ENCODE peak calls at places on chromosomes 11 and 22, in six cellular contexts. G is K562, N is A549, Q is HepG2, C is SK-N-SH, M is GM12878. W is an unnamed sample.

GRCh38 chr22:22424210-22424800 is 84.2 kb downstream of the ZNF280B start:
- DNase-seq in C (no peak), Q (no peak), G (no peak), N (no peak), M (no peak), W (no peak)

GRCh38 chr11:70641366-70641765 is 243.0 kb downstream of the CTTN start:
- DNase-seq in Q (no peak), M (no peak), N (no peak), G (no peak), C (peak), W (no peak)

GRCh38 chr11:115198301-115198700 is 305.9 kb downstream of the CADM1 start:
- DNase-seq in G (no peak), C (no peak), M (no peak), Q (no peak), N (no peak), W (peak)

GRCh38 chr11:68843052-68843561 is 1.4 kb upstream of the CPT1A start:
- DNase-seq in N (no peak), G (no peak), Q (no peak), M (no peak), C (no peak), W (peak)

GRCh38 chr22:45903355-45904149 is 73.4 kb downstream of the WNT7B start:
- DNase-seq in G (no peak), M (no peak), N (no peak), C (no peak), Q (no peak), W (peak)

GRCh38 chr11:66745356-66746235 is 16.6 kb upstream of the SPTBN2 start:
- DNase-seq in M (no peak), Q (no peak), G (peak), N (peak), C (no peak), W (no peak)

GRCh38 chr22:26672590-26673468 is 15.4 kb downstream of the MIAT start:
- DNase-seq in M (peak), Q (peak), N (peak), G (peak), C (peak), W (peak)

GRCh38 chr11:44977493-44977984 is 26.9 kb upstream of the TP53I11 start:
- DNase-seq in C (peak), Q (no peak), G (no peak), M (no peak), N (peak), W (peak)

GRCh38 chr11:59186130-59186594 is 14.2 kb downstream of the DTX4 start:
- DNase-seq in Q (peak), M (no peak), C (peak), N (peak), G (peak), W (no peak)

GRCh38 chr11:68412593-68413475 is 47.7 kb upstream of the PPP6R3 start:
- DNase-seq in N (no peak), C (no peak), Q (no peak), G (no peak), M (peak), W (peak)

GRCh38 chr11:66547662-66548009 is 933 bp downstream of the ACTN3 start:
- DNase-seq in N (no peak), M (no peak), C (no peak), G (no peak), Q (no peak), W (no peak)

GRCh38 chr11:14259870-14260269 is 99.1 kb downstream of the RRAS2 start:
- DNase-seq in M (no peak), N (no peak), C (no peak), G (no peak), Q (no peak), W (no peak)

GRCh38 chr11:78050964-78051831 is 12.5 kb upstream of the THRSP start:
- DNase-seq in Q (peak), C (no peak), N (no peak), M (no peak), G (peak), W (peak)

GRCh38 chr11:36238881-36239280 is 50.3 kb downstream of the COMMD9 start:
- DNase-seq in G (no peak), C (no peak), Q (no peak), M (no peak), N (no peak), W (no peak)

GRCh38 chr22:29032014-29032475 is 29.6 kb downstream of the C22orf31 start:
- DNase-seq in M (no peak), Q (peak), N (no peak), G (no peak), C (peak), W (no peak)

GRCh38 chr11:47183031-47183856 is 3.0 kb downstream of the PACSIN3 start:
- DNase-seq in G (no peak), C (no peak), M (no peak), N (no peak), Q (no peak), W (no peak)

GRCh38 chr11:65471410-65471762 is 27.5 kb upstream of the MALAT1 start:
- DNase-seq in Q (peak), N (peak), G (peak), M (no peak), C (peak), W (peak)

GRCh38 chr11:47606731-47607130 is 12.5 kb upstream of the C1QTNF4 start:
- DNase-seq in N (no peak), C (no peak), Q (no peak), M (no peak), G (no peak), W (peak)

GRCh38 chr22:41517172-41518047 is 26.9 kb downstream of the POLR3H start:
- DNase-seq in N (peak), G (peak), C (peak), Q (peak), M (no peak), W (peak)

GRCh38 chr22:36879775-36880174 is 19.0 kb downstream of the NCF4 start:
- DNase-seq in G (no peak), Q (no peak), N (no peak), M (no peak), C (no peak), W (no peak)

GRCh38 chr11:13949876-13950275 is 12.6 kb upstream of the SPON1 start:
- DNase-seq in M (no peak), G (no peak), Q (no peak), N (no peak), C (peak), W (no peak)

GRCh38 chr22:23533328-23533762 is 46.7 kb downstream of the IGLL1 start:
- DNase-seq in G (peak), C (peak), Q (peak), N (peak), M (no peak), W (peak)

DNA sequence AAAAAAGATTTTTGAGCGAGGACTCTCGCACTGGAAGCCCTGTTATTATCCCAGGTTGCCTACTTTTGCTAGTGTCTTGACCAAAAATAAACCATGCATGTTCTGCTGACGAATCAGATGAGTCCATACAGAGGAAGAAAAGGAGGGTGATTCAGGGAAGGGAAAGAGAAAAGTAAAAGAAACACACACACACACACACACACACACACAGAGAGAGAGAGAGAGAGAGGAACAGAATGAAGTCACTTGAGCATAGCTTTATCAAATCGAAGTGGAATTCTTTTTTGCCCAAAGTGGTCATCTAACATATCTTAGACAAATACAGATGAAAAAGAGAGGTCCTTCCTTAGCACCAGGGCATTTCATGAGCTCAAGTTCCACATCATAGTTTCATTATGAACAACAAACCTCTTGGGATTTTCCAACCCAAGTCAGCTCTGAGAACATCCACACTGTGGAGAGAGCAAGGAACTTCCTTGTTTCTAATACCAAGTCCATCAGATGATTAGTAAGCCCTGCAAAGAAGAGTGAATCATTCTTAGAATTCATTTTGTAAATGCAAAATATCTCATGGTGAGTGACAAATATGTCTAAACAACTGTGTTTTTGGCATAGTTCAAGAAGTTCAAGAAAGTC is 7.7 kb upstream of the MMP12 start:
- DNase-seq in Q (no peak), G (no peak), N (no peak), C (no peak), M (peak), W (peak)
- TF ChIP-seq SMC3 in Q (no peak), G (no peak), N (no peak), C (no peak), M (no peak), W (no peak)

DNA sequence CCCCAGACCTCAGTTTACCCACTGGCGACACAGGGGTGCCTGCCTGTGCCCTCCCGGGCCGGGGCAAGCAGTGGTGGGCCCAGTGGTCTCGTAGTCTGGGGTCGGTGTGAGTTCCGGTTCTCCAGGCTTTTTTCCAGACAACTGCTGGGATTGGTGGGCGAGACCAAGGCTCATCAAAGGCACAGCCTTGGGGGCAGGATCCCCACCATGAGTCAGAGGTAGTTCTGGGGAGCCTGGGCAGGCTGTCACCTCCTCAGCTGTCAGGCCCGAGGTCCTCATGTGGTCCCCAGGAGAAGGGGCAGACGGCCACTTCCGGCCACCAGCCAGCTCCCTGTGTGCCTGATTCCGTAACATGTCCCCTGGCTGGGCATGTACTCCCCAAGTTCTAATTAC is 827 bp upstream of the MUC2 start:
- DNase-seq in C (no peak), N (no peak), G (no peak), Q (no peak), M (no peak), W (no peak)
- TF ChIP-seq SMC3 in C (no peak), N (no peak), G (no peak), Q (no peak), M (no peak), W (no peak)

DNA sequence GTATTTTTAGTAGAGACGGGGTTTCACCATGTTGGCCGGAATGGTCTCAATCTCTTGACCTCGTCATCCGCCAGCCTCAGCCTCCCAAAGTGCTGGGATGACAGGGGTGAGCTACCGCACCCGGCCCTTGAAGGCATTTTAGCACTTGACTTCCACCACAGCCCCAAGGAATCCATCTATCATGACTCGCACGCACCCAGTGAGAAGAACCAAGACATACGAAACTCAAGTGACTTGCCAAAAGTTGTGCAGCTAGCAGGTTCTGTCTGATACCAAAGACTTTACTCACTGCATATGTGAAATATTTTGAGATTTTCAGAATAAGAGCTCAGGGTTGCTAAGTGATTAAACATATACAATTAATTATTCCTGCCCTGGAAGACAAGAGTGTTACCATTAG is 21.0 kb downstream of the FLI1 start:
- DNase-seq in Q (no peak), N (no peak), G (no peak), C (no peak), M (no peak), W (peak)
- TF ChIP-seq SMC3 in Q (no peak), N (no peak), G (no peak), C (no peak), M (no peak), W (no peak)

GRCh38 chr11:25225078-25225477 is 728.2 kb downstream of the LUZP2 start:
- DNase-seq in G (no peak), M (no peak), N (no peak), Q (no peak), C (no peak), W (no peak)
- TF ChIP-seq SMC3 in G (no peak), M (no peak), N (no peak), Q (no peak), C (no peak), W (no peak)

GRCh38 chr22:35514366-35514765 is 26.3 kb upstream of the RASD2 start:
- DNase-seq in G (no peak), N (no peak), C (no peak), Q (no peak), M (no peak), W (no peak)
- TF ChIP-seq SMC3 in G (no peak), N (no peak), C (no peak), Q (no peak), M (no peak), W (no peak)

DNA sequence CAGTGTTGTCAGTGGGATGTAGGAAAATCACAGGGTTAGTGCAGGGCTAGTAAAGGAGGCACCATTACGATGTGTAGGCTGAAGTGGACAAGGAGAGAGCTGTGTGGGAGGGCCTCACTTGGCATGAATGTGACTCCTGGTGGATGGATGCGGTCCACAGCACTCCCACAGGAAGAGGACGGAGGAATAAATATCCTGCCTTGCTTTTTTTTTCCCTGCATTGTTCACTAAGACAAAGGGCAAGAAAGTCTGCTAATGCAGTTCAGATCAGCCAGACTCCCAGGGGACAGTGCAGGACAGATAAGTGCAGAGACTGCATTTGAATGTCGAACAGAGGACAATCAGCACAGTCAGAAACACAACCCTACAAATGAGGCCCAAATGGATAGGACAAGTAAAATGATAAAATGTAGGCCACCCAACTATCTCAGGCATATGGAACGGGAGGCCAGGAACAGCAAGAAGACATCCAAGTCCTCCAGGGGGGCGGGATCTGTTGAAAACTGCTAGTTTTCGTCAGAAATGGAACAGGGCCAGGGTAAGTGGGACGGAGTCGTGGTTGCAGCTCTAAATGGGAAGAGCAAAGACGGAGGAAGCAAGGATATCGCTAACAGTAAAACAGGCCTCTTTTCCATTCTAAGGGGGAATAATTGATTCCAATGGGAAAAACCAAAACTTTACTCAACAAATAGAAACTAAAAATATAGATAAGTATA is 25.2 kb upstream of the OR8B8 start:
- DNase-seq in Q (no peak), G (no peak), N (no peak), M (no peak), C (no peak), W (no peak)
- TF ChIP-seq SMC3 in Q (no peak), G (no peak), N (no peak), M (no peak), C (no peak), W (no peak)

GRCh38 chr11:117815262-117815803 is 9.2 kb downstream of the FXYD2 start:
- DNase-seq in M (peak), N (no peak), C (no peak), Q (no peak), G (no peak), W (no peak)
- TF ChIP-seq SMC3 in M (no peak), N (no peak), C (no peak), Q (no peak), G (no peak), W (no peak)

DNA sequence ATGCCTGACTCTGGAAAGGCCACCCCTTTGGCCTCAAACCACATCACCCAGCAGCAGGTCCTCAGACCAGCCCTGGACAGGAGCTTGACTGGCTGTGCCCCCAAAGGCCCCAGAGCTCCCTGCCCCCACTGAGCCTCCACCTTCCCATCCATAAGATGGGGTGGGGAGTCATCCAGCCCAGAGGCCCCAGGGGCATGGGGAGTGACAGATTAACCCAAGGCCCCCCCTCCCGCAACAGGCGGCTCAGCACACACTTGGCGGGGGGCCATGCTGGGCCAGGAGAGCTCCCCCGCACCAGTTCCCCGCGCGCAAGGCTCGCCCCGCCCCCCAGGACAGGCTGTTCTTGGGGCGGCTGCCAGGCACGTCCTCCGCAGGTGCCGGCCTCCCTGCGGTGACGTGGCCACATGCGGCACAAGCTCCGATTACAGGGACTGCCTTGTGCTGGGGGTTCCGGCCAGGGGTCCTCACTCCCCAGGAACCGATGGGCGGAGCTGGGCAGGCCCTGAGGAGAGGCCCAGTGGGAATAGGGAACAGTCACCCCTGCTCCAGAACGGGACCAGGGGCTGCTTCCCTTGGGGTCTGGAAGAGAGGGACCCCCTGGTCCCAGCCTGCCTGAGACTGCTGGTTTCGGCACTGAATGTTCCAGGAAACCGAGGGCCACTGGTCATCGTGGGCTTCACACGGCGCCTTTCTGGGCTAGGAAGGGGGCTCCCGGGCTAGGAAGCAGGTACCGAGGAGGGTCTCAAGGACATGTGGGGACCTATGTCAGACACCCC is 5.1 kb upstream of the CDKN1C start:
- DNase-seq in G (peak), Q (no peak), M (no peak), C (no peak), N (no peak), W (peak)
- TF ChIP-seq SMC3 in G (no peak), Q (no peak), M (no peak), C (no peak), N (no peak), W (no peak)

DNA sequence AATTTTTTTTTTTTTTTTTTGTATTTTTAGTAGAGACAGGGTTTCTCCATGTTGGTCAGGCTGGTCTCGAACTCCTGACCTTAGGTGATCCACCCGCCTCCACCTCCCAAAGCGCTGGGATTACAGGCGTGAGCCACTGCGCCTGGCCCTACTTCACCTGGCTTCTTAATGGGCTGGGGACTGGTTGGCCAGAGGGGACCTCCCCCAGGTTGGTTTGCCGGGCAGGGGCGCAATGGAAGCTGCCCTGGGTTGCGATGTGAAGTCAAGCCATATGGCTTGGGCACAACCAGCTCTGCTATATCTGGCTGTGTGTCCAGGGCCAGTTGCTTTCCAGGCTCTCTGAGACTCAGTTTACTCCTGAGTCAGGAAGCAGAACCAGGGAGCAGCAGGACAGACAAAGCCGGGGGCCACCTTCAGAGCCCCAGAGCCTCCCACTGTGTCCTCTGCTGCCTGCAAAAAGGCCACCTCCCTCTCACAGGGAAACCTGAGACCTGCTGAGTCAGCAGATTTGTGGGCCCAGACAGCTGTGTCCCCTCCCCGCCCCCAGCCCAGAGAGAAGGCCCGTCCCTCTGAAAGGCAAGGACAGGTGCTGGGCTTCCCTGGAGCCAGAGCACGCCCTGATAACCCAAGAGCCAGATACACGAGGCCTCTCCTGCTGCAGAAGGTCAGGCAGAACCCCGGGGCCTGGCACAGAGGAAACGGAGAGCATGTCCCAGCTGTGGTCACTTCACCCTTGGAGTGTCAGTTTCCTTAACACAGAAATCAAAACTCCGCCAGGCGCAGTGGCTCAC is 29.2 kb upstream of the DAGLA start:
- DNase-seq in G (peak), M (no peak), Q (no peak), N (no peak), C (no peak), W (no peak)
- TF ChIP-seq SMC3 in G (no peak), M (no peak), Q (no peak), N (no peak), C (no peak), W (no peak)

W was measured in IMR-90.